ENCODE peak calls at places on chromosomes 11 and 22, in eight cellular contexts. B, G, H, N, K, F, A and Y are unnamed samples.

GRCh38 chr11:59141673-59142460 is 789 bp upstream of the FAM111A start:
- DNase-seq in B (no peak), G (no peak), H (no peak), N (no peak), K (no peak), F (no peak), A (no peak), Y (no peak)

GRCh38 chr11:120512727-120513435 is 1.3 kb downstream of the GRIK4 start:
- DNase-seq in B (no peak), G (no peak), H (no peak), N (no peak), K (no peak), F (no peak), A (no peak), Y (no peak)

GRCh38 chr22:46796566-46797195 is 34.2 kb downstream of the TBC1D22A start:
- DNase-seq in B (no peak), G (no peak), H (no peak), N (peak), K (no peak), F (no peak), A (no peak), Y (peak)

GRCh38 chr11:3226846-3227567 is 5.2 kb downstream of the MRGPRE start:
- DNase-seq in B (peak), G (no peak), H (no peak), N (peak), K (no peak), F (no peak), A (no peak), Y (no peak)

GRCh38 chr11:9947231-9947864 is 283.5 kb downstream of the SWAP70 start:
- DNase-seq in B (no peak), G (no peak), H (no peak), N (no peak), K (no peak), F (no peak), A (no peak), Y (no peak)

GRCh38 chr22:45226681-45227186 is 14.0 kb downstream of the KIAA0930 start:
- DNase-seq in B (no peak), G (no peak), H (no peak), N (no peak), K (no peak), F (no peak), A (no peak), Y (no peak)

GRCh38 chr11:128697645-128698174 is 3.8 kb downstream of the FLI1 start:
- DNase-seq in B (no peak), G (no peak), H (no peak), N (no peak), K (no peak), F (no peak), A (no peak), Y (no peak)

GRCh38 chr11:46718155-46719019 is 626 bp upstream of the F2 start:
- DNase-seq in B (no peak), G (no peak), H (no peak), N (no peak), K (no peak), F (peak), A (no peak), Y (no peak)

GRCh38 chr11:10913075-10913474 is 55.2 kb upstream of the ZBED5 start:
- DNase-seq in B (no peak), G (no peak), H (no peak), N (no peak), K (no peak), F (no peak), A (no peak), Y (no peak)

GRCh38 chr11:5131584-5132335 is 6.4 kb downstream of the OR52A5 start:
- DNase-seq in B (no peak), G (no peak), H (no peak), N (no peak), K (no peak), F (no peak), A (no peak), Y (no peak)

GRCh38 chr11:130915556-130916237 is 582 bp downstream of the SNX19 start:
- DNase-seq in B (no peak), G (no peak), H (no peak), N (no peak), K (no peak), F (no peak), A (no peak), Y (no peak)

GRCh38 chr11:8729837-8730696 is 47.5 kb downstream of the RPL27A start:
- DNase-seq in B (no peak), G (no peak), H (no peak), N (no peak), K (no peak), F (no peak), A (peak), Y (no peak)

GRCh38 chr11:117823294-117823940 is 1.1 kb downstream of the FXYD2 start:
- DNase-seq in B (no peak), G (no peak), H (peak), N (peak), K (no peak), F (no peak), A (peak), Y (peak)

GRCh38 chr11:72578051-72578450 is 96.2 kb downstream of the PDE2A start:
- DNase-seq in B (no peak), G (no peak), H (no peak), N (peak), K (no peak), F (no peak), A (no peak), Y (peak)

DNA sequence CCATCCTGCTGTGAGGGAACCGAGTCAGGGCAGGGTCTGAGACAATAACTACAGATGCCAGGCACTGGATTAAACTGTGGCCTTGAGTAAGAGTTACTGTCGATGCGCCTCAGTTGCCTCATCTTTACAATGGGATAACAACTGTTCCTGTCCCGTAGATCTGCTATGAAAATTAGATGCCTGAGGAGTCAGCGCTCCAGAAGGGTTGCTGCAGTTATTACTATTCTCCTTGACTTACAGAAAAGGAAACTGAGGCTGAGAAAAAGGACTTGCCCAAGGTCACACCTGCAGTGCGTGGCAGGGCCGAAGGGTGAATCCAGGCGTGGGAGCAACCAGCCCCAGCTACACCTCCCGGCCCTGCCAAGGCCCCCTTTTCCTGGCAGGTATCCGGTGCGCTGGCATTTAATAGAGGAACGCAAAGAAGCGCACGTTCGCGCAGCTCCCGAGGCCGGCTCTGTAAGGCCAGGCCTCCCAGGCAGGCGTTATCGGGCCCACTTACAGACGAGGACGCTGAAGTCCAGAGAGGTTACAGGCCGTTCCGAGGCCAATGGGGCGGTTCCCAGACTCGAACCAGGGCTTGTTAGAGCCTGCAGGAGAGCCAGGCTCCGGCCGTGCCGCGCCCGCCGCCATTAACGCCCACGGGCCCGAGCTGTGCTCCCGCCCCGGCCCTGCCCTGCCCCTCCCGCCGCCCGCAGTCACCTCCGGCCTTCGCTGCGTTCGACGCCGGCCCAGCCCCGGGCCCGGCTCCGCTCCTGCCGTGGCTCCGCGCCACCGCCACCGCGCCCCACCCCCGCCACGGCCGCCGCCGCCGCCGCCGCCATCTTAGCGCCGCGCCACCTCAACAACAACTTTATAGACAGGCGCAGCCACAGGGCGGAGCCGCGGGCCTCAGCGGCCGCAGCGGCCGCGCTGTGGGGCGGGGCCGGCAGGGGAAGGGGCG is at the start of gene C11orf68:
- DNase-seq in B (no peak), G (no peak), H (no peak), N (peak), K (no peak), F (no peak), A (peak), Y (no peak)
- TF ChIP-seq CTCF in B (no peak), G (no peak), H (no peak), N (no peak), K (no peak), F (no peak), A (no peak), Y (no peak)

GRCh38 chr11:19116971-19117759 is at the start of gene ZDHHC13:
- DNase-seq in B (peak), G (peak), H (peak), N (peak), K (peak), F (peak), A (peak), Y (peak)
- TF ChIP-seq CTCF in B (no peak), G (peak), H (no peak), N (no peak), K (no peak), F (peak), A (no peak), Y (no peak)

GRCh38 chr11:66069715-66070603 is at the start of gene PACS1:
- DNase-seq in B (peak), G (peak), H (no peak), N (peak), K (peak), F (peak), A (peak), Y (peak)
- TF ChIP-seq CTCF in B (no peak), G (no peak), H (no peak), N (no peak), K (no peak), F (no peak), A (no peak), Y (no peak)

DNA sequence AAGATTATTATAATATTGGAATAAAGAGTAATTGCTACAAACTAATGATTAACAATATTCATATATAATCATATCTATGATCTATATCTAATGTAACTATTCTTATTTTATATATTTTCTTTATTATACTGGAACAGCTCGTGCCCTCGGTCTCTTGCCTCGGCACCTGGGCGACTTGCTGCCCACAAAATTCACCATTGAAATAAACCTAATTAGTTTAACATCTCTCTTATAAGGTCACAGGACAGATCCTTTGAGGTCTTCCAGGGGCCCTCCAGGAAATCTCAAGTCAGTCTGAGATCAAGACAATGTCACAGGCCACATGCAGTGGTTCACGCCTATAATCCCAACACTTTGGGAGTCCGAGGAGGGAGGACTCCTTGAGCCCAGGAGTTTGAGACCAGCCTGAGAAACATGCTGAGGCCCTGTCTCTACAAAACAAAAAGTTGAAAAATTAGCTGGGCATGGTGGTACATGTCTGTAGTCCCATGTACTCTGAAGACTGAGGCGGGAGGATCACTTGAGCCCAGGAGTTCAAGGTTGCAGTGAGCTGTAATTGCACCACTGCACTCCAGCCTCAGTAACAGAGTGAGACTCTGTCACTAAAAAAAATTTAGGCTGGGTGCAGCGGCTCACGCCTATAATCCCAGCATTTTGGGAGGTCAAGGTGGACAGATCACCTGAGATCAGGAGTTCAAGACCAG is 6.6 kb upstream of the TXNRD2 start:
- DNase-seq in B (no peak), G (no peak), H (no peak), N (no peak), K (no peak), F (no peak), A (no peak), Y (no peak)
- TF ChIP-seq CTCF in B (no peak), G (no peak), H (no peak), N (no peak), K (peak), F (peak), A (no peak), Y (no peak)